ENCODE peak calls at places on chromosomes 16 and 17, in four cellular contexts. Q is K562, B is GM12878, J is HepG2. A is an unnamed sample.

GRCh38 chr17:79027274-79027924 is 3.4 kb downstream of the C1QTNF1 start:
- DNase-seq in Q (peak), B (no peak), J (peak), A (no peak)

GRCh38 chr17:74780443-74781238 is 4.5 kb upstream of the NAT9 start:
- DNase-seq in Q (peak), B (no peak), J (peak), A (peak)

GRCh38 chr17:57626520-57627210 is 118.4 kb downstream of the CCDC182 start:
- DNase-seq in Q (no peak), B (no peak), J (peak), A (no peak)

GRCh38 chr16:28925386-28926228 is 569 bp upstream of the RABEP2 start:
- DNase-seq in Q (peak), B (no peak), J (peak), A (peak)

GRCh38 chr16:67528870-67529638 is 425 bp downstream of the RIPOR1 start:
- DNase-seq in Q (peak), B (no peak), J (no peak), A (peak)

GRCh38 chr16:1258906-1259759 is 3.3 kb downstream of the TPSD1 start:
- DNase-seq in Q (no peak), B (no peak), J (no peak), A (no peak)

GRCh38 chr17:79781012-79781665 is 3.2 kb downstream of the CBX2 start:
- DNase-seq in Q (no peak), B (no peak), J (no peak), A (no peak)

GRCh38 chr17:34382586-34383224 is 19.7 kb upstream of the CCL1 start:
- DNase-seq in Q (no peak), B (peak), J (no peak), A (no peak)

GRCh38 chr17:50277357-50277754 is 3.1 kb downstream of the TMEM92 start:
- DNase-seq in Q (no peak), B (no peak), J (no peak), A (no peak)

GRCh38 chr17:57020208-57020607 is 42.3 kb downstream of the SCPEP1 start:
- DNase-seq in Q (peak), B (no peak), J (no peak), A (no peak)

GRCh38 chr16:53775821-53776431 is 72.0 kb downstream of the FTO start:
- DNase-seq in Q (no peak), B (no peak), J (peak), A (no peak)

GRCh38 chr17:48621410-48622387 is 4.5 kb downstream of the HOXB9 start:
- DNase-seq in Q (no peak), B (no peak), J (no peak), A (no peak)

GRCh38 chr17:61507667-61508066 is 55.4 kb downstream of the TBX4 start:
- DNase-seq in Q (no peak), B (no peak), J (no peak), A (no peak)

GRCh38 chr16:56643080-56643778 is 4.8 kb downstream of the MT1A start:
- DNase-seq in Q (peak), B (no peak), J (peak), A (no peak)

GRCh38 chr17:10699861-10700260 is 2.5 kb downstream of the ADPRM start:
- DNase-seq in Q (no peak), B (no peak), J (no peak), A (no peak)

GRCh38 chr16:85762970-85763369 is 12.1 kb upstream of the C16orf74 start:
- DNase-seq in Q (no peak), B (no peak), J (no peak), A (no peak)

GRCh38 chr17:69427486-69428197 is 13.1 kb downstream of the MAP2K6 start:
- DNase-seq in Q (no peak), B (no peak), J (no peak), A (no peak)

GRCh38 chr17:27782791-27783206 is 17.5 kb downstream of the NOS2 start:
- DNase-seq in Q (no peak), B (no peak), J (no peak), A (no peak)

GRCh38 chr17:57662021-57662420 is 83.1 kb downstream of the CCDC182 start:
- DNase-seq in Q (no peak), B (no peak), J (no peak), A (no peak)

GRCh38 chr17:16875662-16876061 is 96.3 kb downstream of the TNFRSF13B start:
- DNase-seq in Q (no peak), B (no peak), J (no peak), A (no peak)

GRCh38 chr16:27972500-27972899 is 91.0 kb downstream of the GSG1L start:
- DNase-seq in Q (peak), B (peak), J (peak), A (peak)

GRCh38 chr17:17840751-17841591 is 4.2 kb upstream of the SREBF1 start:
- DNase-seq in Q (peak), B (no peak), J (peak), A (no peak)

GRCh38 chr17:41782142-41782541 is 4.4 kb downstream of the JUP start:
- DNase-seq in Q (no peak), B (no peak), J (no peak), A (no peak)

GRCh38 chr16:85913141-85913601 is 14.2 kb downstream of the IRF8 start:
- DNase-seq in Q (no peak), B (no peak), J (no peak), A (no peak)

GRCh38 chr17:44146375-44147346 is 4.9 kb downstream of the HROB start:
- DNase-seq in Q (no peak), B (no peak), J (no peak), A (no peak)

GRCh38 chr16:64475627-64476351 is 646.1 kb downstream of the CDH11 start:
- DNase-seq in Q (no peak), B (no peak), J (no peak), A (no peak)

GRCh38 chr16:13332713-13333255 is 431.4 kb downstream of the SHISA9 start:
- DNase-seq in Q (no peak), B (no peak), J (no peak), A (no peak)

DNA sequence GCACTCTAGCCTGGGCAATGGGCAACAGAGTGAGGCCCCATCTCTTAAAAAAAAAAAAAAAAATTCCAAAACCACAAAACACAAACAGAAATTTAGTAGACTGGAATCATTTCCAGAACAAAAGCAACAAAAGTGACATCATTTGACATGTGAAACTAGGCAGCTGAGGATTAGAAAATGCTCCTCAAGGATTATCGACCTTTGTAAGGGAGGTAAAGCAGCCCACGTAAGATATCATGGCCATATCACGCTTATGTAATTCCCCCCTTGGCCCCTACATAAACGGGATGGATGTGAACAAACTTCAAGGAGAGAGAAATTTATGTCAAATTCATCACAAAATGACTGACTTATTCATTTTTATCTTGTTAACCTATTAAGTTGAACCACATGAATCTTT is 83.3 kb downstream of the WDR59 start:
- DNase-seq in Q (no peak), B (no peak), J (no peak), A (no peak)
- TF ChIP-seq FOXK2 in Q (no peak), B (no peak), J (no peak), A (no peak)

GRCh38 chr17:77086433-77087010 is 54.2 kb upstream of the SEC14L1 start:
- DNase-seq in Q (peak), B (no peak), J (peak), A (peak)

GRCh38 chr17:77087650-77088454 is 52.9 kb upstream of the SEC14L1 start:
- DNase-seq in Q (no peak), B (no peak), J (no peak), A (no peak)

GRCh38 chr17:77088455-77089117 is 52.2 kb upstream of the SEC14L1 start:
- DNase-seq in Q (peak), B (peak), J (peak), A (peak)

GRCh38 chr17:77090476-77090875 is 50.3 kb upstream of the SEC14L1 start:
- DNase-seq in Q (no peak), B (no peak), J (no peak), A (no peak)

DNA sequence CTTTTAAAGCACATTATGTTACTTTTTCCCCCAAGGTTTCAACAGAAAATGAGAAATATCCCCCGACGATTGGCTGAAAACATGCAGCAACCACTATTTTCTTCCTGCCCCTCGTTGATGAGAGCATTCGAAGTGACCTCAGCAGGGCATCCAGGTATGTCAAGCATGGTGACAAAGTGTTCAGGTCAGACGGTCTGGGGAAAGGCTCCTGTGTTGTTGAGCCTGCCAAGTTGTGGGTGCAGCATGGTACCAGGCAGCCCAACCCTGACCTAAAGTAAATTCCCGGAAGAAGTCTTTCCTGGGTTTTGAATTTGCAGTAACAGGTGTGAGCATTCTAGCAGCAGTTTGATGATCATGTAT is 51.7 kb upstream of the SEC14L1 start:
- DNase-seq in Q (no peak), B (no peak), J (peak), A (no peak)
- TF ChIP-seq BHLHE40 in Q (no peak), B (no peak), J (no peak), A (no peak)

GRCh38 chr17:67528751-67529436 is 151.8 kb downstream of the PITPNC1 start:
- DNase-seq in Q (no peak), B (no peak), J (peak), A (peak)
- TF ChIP-seq FOXK2 in Q (no peak), B (no peak), J (no peak), A (no peak)

GRCh38 chr16:51951668-51952298 is 595.2 kb downstream of the TOX3 start:
- DNase-seq in Q (no peak), B (no peak), J (no peak), A (peak)
- TF ChIP-seq BHLHE40 in Q (no peak), B (no peak), J (no peak), A (no peak)

GRCh38 chr17:45172232-45172540 is 10.5 kb downstream of the HEXIM2 start:
- DNase-seq in Q (no peak), B (no peak), J (no peak), A (no peak)

GRCh38 chr17:45172541-45173286 is 11.0 kb downstream of the HEXIM2 start:
- DNase-seq in Q (no peak), B (no peak), J (peak), A (no peak)

GRCh38 chr17:45170976-45171337 is 9.3 kb downstream of the HEXIM2 start:
- DNase-seq in Q (no peak), B (no peak), J (no peak), A (no peak)

GRCh38 chr17:45170280-45170975 is 8.8 kb downstream of the HEXIM2 start:
- DNase-seq in Q (no peak), B (no peak), J (no peak), A (no peak)

GRCh38 chr17:45171338-45172231 is 9.9 kb downstream of the HEXIM2 start:
- DNase-seq in Q (no peak), B (no peak), J (peak), A (no peak)
- TF ChIP-seq FOXK2 in Q (no peak), B (no peak), J (peak), A (no peak)

DNA sequence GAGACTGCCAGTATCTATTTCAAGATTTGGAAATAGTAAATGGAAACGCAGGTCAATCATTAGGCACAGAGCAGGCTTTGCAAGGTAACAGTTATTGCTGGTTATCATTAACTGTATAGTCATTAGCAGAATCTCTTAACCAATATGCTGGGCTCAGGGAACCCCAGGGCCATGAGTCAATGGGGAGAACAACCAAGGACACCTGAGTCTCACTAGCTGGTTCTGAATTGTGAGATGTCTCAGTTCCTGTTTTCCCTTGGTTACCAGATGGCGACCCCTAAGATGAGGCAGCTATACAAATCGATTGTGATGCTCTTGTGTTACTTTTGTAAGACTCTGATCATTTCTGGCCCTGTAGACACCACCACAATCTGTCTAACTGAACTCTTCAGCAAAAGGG is 385.3 kb downstream of the HAPSTR1 start:
- DNase-seq in Q (no peak), B (no peak), J (no peak), A (no peak)
- TF ChIP-seq BHLHE40 in Q (no peak), B (no peak), J (no peak), A (no peak)

DNA sequence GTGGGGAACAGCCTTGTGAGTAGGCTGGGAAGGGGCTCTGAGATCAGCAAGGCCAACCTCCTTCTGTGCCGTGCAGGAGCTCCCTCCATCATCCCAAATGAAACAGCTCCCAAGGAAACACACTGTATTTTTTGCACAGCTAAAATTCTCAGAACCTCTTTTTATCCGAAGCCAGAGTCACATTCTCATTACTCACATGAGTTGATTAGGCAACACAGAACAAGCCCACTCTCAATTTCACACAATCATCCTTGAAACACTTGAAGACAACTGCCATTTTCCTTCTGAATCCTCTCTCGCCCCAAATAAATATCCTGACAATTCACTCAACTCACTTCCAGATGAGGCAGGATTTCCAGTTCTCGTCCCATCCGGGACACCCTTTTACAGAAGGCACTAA is 66.1 kb downstream of the MYO18A start:
- DNase-seq in Q (no peak), B (no peak), J (no peak), A (no peak)
- TF ChIP-seq FOXK2 in Q (no peak), B (no peak), J (no peak), A (no peak)

A was measured in HEK293T.